ENCODE peak calls at places on chromosome 5, in eight cellular contexts. V, T, B, N, H, D, Y and E are unnamed samples.

GRCh38 chr5:120872292-120872691 is 408.2 kb downstream of the PRR16 start:
- DNase-seq in T (no peak), V (no peak), Y (no peak), D (no peak), N (no peak), B (no peak), H (no peak), E (no peak)

GRCh38 chr5:16271851-16272250 is 92.3 kb upstream of the MARCHF11 start:
- DNase-seq in Y (no peak), T (no peak), V (no peak), B (no peak), H (no peak), N (no peak), D (no peak), E (no peak)

GRCh38 chr5:170638051-170638450 is 134.2 kb downstream of the KCNIP1 start:
- DNase-seq in D (no peak), V (no peak), H (no peak), T (no peak), Y (no peak), N (no peak), B (no peak), E (no peak)

GRCh38 chr5:175689147-175689991 is 31.5 kb downstream of the HRH2 start:
- DNase-seq in Y (no peak), V (no peak), D (peak; percentile 89), T (peak; percentile 36), B (no peak), N (no peak), H (peak; percentile 70), E (no peak)

GRCh38 chr5:84450617-84451414 is 66.1 kb upstream of the EDIL3 start:
- DNase-seq in D (no peak), H (no peak), V (no peak), Y (no peak), N (no peak), B (no peak), T (no peak), E (no peak)

GRCh38 chr5:147387109-147387508 is 122.8 kb downstream of the DPYSL3 start:
- DNase-seq in T (no peak), N (no peak), D (no peak), Y (no peak), H (no peak), B (no peak), V (no peak), E (no peak)

GRCh38 chr5:94028001-94028400 is 286.6 kb upstream of the POU5F2 start:
- DNase-seq in D (no peak), V (no peak), Y (no peak), H (no peak), B (no peak), T (no peak), N (no peak), E (no peak)

GRCh38 chr5:90873033-90873517 is 314.5 kb downstream of the ADGRV1 start:
- DNase-seq in T (no peak), B (peak; percentile 52), Y (no peak), N (no peak), D (no peak), H (peak; percentile 20), V (peak; percentile 7), E (no peak)

GRCh38 chr5:133941456-133942196 is 26.8 kb downstream of the C5orf15 start:
- DNase-seq in T (no peak), B (no peak), D (no peak), Y (no peak), V (no peak), N (no peak), H (no peak), E (no peak)

GRCh38 chr5:119655081-119655480 is 25.7 kb downstream of the FAM170A start:
- DNase-seq in D (no peak), V (no peak), Y (no peak), H (no peak), N (no peak), T (no peak), B (no peak), E (no peak)

DNA sequence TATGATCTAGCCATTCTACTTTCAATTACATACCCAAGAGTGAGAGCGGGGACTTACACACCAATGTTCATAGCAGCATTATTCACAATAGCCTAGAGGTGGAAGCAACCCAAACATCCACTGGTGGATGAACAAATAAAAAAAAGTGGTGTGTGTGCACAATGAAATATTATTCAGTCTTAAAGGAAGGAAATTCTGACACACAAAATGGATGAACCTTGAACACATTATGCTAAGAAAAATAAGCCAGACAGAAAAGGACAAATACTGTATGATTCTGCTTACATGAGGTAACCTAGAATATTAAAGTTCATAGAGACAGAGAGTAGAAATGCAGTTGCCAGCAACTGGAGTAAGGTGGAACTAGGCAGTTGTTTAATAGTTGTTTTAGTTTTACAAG is 22.1 kb downstream of the ETF1 start:
- DNase-seq in B (no peak), N (no peak), D (no peak), T (no peak), Y (no peak), H (no peak), V (no peak), E (no peak)
- H3K36me3 ChIP-seq in B (peaks cover 33% of the 10 kb centered on the region), N (peaks cover 31% of the 10 kb centered on the region), D (peaks cover 3% of the 10 kb centered on the region), T (peaks cover 26% of the 10 kb centered on the region), Y (peaks cover 12% of the 10 kb centered on the region), H (peaks cover 9% of the 10 kb centered on the region), V (peaks cover 12% of the 10 kb centered on the region), E (peaks cover 29% of the 10 kb centered on the region)

DNA sequence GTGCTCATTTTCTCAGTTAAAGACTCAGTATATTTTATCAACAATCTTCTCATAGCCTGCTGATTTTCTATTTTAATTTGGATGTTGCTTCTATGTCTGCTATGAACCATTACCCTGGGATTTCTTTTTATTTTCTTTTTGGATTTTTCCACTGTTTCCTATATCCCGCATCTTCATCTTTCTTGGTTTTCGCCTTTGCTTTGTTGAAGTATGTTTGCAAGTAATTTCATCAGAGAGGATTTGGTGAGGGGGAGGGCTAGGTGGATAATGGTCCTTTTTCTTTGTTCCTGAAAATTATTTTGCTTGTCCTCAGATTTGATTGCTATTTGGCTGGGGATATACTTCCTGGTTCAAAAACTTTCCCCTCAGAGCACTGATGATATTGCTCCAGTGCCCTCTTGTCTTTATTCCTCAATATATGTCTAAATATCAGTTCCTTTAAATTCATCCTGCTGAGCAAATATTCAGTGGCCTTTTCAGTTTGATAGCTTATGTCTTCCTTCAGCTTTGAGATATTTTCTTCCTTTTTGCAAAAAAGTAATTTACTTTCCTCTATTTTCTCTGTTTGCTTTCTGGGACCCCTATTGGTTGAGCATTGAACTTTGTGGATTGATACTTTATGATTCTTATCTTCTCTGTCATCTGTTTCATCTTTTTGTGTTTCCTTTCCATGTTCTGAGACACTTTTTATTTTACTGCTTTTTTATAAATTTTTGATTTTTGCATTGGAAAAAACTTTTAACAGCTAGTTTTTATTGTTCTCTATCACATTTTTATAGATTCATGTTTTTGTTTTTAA is 227.6 kb upstream of the ELL2 start:
- DNase-seq in H (no peak), D (no peak), N (no peak), T (no peak), Y (no peak), V (no peak), B (no peak), E (no peak)
- H3K27ac ChIP-seq in H (no peak overlapping the region), D (no peak overlapping the region), N (no peak overlapping the region), T (no peak overlapping the region), Y (no peak overlapping the region), V (no peak overlapping the region), B (no peak overlapping the region), E (no peak overlapping the region)

GRCh38 chr5:153965102-153965645 is 73.5 kb downstream of the FAM114A2 start:
- DNase-seq in T (no peak), B (peak; percentile 33), H (peak; percentile 46), V (peak; percentile 26), Y (peak; percentile 24), N (peak; percentile 20), D (no peak), E (no peak)
- H3K4me1 ChIP-seq in T (peaks cover 2% of the 10 kb centered on the region), B (peaks cover 5% of the 10 kb centered on the region), H (peaks cover 4% of the 10 kb centered on the region), V (peaks cover 10% of the 10 kb centered on the region), Y (peaks cover 4% of the 10 kb centered on the region), N (no peaks in the 10 kb centered on the region), D (no peaks in the 10 kb centered on the region), E (no peaks in the 10 kb centered on the region)

GRCh38 chr5:72231989-72232703 is 87.9 kb downstream of the MRPS27 start:
- DNase-seq in N (no peak), V (peak; percentile 72), D (no peak), T (no peak), Y (no peak), B (no peak), H (no peak), E (no peak)
- H3K36me3 ChIP-seq in N (peaks cover 57% of the 10 kb centered on the region), V (no peaks in the 10 kb centered on the region), D (no peaks in the 10 kb centered on the region), T (peaks cover 11% of the 10 kb centered on the region), Y (peaks cover 8% of the 10 kb centered on the region), B (peaks cover 56% of the 10 kb centered on the region), H (peaks cover 8% of the 10 kb centered on the region), E (peaks cover 50% of the 10 kb centered on the region)

GRCh38 chr5:87182622-87183021 is 85.1 kb upstream of the RASA1 start:
- DNase-seq in B (no peak), N (no peak), T (no peak), Y (no peak), H (no peak), V (no peak), D (no peak), E (no peak)
- H3K27ac ChIP-seq in B (no peak overlapping the region), N (no peak overlapping the region), T (no peak overlapping the region), Y (no peak overlapping the region), H (no peak overlapping the region), V (no peak overlapping the region), D (no peak overlapping the region), E (no peak overlapping the region)

GRCh38 chr5:72508241-72509170 is 1.3 kb upstream of the ZNF366 start:
- DNase-seq in B (no peak), T (no peak), V (no peak), H (no peak), N (no peak), D (no peak), Y (no peak), E (no peak)
- H3K4me1 ChIP-seq in B (peaks cover 34% of the 10 kb centered on the region), T (peaks cover 51% of the 10 kb centered on the region), V (no peaks in the 10 kb centered on the region), H (no peaks in the 10 kb centered on the region), N (peaks cover 63% of the 10 kb centered on the region), D (no peaks in the 10 kb centered on the region), Y (no peaks in the 10 kb centered on the region), E (peaks cover 24% of the 10 kb centered on the region)

DNA sequence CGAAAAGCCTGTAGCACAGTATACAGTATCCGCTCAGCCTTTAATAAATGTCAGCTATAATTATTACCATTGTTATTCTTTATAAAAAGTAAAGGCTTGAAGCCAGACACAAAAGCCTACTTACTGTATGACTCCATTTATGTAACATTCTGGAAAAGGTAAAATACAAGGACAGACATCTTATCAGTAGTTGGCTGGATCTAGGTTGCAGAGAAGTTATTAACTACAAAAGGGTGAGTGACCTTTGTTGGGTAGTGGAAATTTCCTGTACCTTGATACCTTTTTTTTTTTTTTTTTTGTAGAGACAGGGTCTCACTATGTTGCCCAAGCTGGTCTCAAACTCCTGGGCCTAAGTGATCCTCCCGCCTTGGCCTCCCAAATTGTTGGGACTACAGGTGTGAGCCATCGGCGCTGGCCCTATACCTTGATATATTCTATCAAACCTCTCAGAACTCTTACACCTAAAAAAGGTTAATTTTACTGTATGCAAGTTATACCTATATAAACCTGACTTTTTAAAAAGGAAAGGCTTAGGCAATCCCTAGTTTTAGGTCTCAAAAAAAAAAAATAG is 6.0 kb downstream of the HDAC3 start:
- DNase-seq in N (no peak), Y (no peak), D (no peak), V (no peak), T (no peak), H (no peak), B (no peak), E (no peak)
- H3K36me3 ChIP-seq in N (peaks cover 68% of the 10 kb centered on the region), Y (peaks cover 38% of the 10 kb centered on the region), D (peaks cover 16% of the 10 kb centered on the region), V (peaks cover 39% of the 10 kb centered on the region), T (peaks cover 49% of the 10 kb centered on the region), H (peaks cover 3% of the 10 kb centered on the region), B (peaks cover 63% of the 10 kb centered on the region), E (peaks cover 85% of the 10 kb centered on the region)